ENCODE peak calls at places on chromosome 16, in five cellular contexts. P is HCT116, M is K562, D is GM12878, H is HepG2. F is an unnamed sample. For H3K36me3, the result is how much of the 10 kb centered on the place peaks cover.

GRCh38 chr16:49838639-49839461 is 17.1 kb downstream of the ZNF423 start:
- DNase-seq in M (no peak), D (no peak), H (no peak), P (no peak), F (peak)

GRCh38 chr16:15946257-15947044 is 3.0 kb upstream of the ABCC1 start:
- DNase-seq in D (no peak), H (peak), M (no peak), P (no peak), F (no peak)

GRCh38 chr16:8951447-8952280 is 12.0 kb downstream of the USP7 start:
- DNase-seq in D (no peak), H (no peak), M (no peak), P (no peak), F (no peak)

GRCh38 chr16:21302898-21303528 is 24.9 kb upstream of the CRYM start:
- DNase-seq in P (peak), H (no peak), D (peak), M (peak), F (no peak)

GRCh38 chr16:5504028-5504758 is 406.6 kb upstream of the EEF2KMT start:
- DNase-seq in D (no peak), P (no peak), M (no peak), H (no peak), F (peak)

GRCh38 chr16:71426069-71426879 is 15.6 kb downstream of the TLE7 start:
- DNase-seq in H (peak), P (peak), M (peak), D (peak), F (peak)

GRCh38 chr16:57889960-57890751 is 80.8 kb downstream of the CNGB1 start:
- DNase-seq in H (no peak), P (no peak), D (no peak), M (no peak), F (no peak)

GRCh38 chr16:82655315-82655714 is 28.5 kb downstream of the CDH13 start:
- DNase-seq in M (no peak), D (peak), H (no peak), P (no peak), F (no peak)

GRCh38 chr16:52398491-52398960 is 148.4 kb downstream of the TOX3 start:
- DNase-seq in M (no peak), H (peak), P (no peak), D (no peak), F (no peak)

GRCh38 chr16:75702247-75702646 is 986 bp upstream of the DUXB start:
- DNase-seq in M (peak), H (peak), D (no peak), P (no peak), F (no peak)

GRCh38 chr16:14249291-14250032 is 178.3 kb downstream of the MRTFB start:
- DNase-seq in P (peak), H (peak), D (peak), M (peak), F (peak)
- H3K36me3 ChIP-seq in P (under half), H (half or more), D (under half), M (half or more), F (half or more)

DNA sequence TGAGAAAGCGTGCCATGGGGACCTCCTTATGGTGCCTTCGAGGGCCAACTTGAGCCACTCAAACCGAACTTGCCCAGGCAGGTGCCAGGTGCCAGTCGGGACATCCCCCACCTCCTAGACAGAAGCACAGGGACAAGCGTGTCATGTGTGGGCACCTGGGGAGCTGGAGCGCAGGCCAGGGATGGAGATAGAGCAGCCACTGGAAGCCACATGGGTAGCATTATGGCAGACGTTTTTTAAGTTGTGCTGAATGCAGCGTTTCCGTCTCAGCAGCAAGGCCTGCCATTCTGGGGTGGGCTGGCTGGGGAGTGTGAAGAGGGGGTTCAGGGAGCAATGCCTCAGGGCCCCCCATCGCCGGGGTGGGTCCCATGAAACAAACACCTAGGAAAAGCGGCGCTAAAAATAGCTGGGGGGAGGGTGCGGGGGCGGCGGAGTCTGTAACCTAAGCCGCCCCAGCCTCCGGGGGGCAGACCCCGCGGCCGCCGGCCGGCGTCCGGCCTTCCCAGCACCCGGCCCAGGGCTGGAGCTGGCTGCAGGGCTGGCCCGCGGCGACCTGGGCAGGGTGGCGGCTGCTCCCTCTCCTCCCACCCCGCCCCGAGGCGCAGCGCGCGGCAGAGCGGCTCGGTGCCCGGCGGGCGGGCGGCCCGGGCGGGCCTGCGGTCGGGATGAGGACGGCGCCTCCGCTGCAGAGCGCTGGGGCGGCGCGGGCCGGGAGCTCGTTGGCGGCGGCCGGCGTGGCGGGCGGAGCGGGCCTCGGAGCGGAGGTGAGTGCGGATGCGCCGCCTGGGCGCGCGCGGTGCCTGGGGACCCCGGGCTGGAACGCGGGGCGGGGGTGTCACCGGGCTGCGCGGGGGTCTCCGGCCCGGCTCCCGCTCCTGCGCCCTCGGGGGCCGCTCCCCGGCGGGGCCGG is at the start of gene ZNF469:
- DNase-seq in P (no peak), M (no peak), D (no peak), H (no peak), F (peak)
- TF ChIP-seq SIN3A in P (no peak), M (no peak), D (no peak), H (no peak), F (no peak)

DNA sequence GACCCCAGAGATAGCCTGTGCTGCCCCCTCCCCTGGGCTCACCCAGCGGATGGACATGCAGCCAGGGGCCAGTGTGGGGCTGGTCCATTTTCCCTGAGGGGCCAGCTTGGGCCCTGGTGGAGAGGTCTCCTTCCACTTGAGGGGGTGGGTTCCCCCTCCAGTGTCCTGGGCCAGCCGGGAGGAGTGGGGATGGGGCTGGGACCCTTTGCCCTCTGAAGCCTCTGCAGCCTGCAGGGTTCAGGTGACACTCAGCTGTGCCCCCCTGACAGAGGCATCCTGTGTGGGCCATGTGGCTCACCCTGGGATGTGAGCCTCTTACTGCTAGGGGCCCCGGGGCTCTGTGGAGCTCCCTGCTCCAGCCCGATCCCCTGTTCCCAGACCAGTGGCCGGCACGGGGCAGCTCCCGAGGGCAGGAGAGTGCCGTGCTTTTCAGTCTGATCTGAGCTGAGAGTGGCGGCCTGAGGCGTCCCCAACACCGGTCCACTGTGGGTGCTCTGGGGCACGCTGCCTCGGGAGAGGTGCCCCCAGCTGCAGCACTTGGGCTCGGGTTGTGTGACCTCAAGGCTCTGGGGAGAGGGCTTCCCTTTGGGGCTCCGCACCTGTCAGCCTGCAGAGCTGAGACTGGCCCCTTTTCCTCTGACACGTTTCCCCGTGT is 427 bp upstream of the GNG13 start:
- DNase-seq in D (no peak), P (no peak), H (no peak), M (no peak), F (peak)
- TF ChIP-seq ZBTB33 in D (no peak), P (no peak), H (no peak), M (no peak), F (no peak)

DNA sequence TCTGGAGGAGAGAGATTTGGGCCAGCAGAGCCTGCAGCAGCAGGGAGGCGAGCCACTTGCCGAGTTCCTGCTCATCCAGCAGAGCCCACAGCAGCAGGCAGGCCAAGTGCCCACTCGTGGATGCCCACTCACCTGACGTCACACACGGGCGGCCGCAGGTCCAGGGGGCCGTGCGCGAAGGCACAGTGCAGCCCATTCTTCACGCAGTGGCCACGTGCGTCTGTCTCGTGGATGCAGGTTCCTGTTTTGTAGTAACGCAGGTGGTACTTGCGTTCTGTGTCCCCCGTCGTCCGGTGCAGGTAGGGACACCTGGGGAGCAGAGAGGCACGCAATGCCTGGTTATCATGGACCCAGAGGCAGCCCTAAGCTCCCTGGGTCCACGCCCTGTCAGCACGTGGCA is 11.5 kb downstream of the UNKL start:
- DNase-seq in M (no peak), H (no peak), D (no peak), P (no peak), F (no peak)
- H3K36me3 ChIP-seq in M (under half), H (under half), D (under half), P (under half), F (under half)

GRCh38 chr16:81523387-81524115 is 78.9 kb downstream of the CMIP start:
- DNase-seq in D (no peak), H (no peak), P (peak), M (no peak), F (no peak)
- TF ChIP-seq SIN3A in D (no peak), H (no peak), P (no peak), M (no peak), F (no peak)

GRCh38 chr16:11796227-11797165 is 562 bp downstream of the ZC3H7A start:
- DNase-seq in D (no peak), M (peak), P (no peak), H (peak), F (peak)
- TF ChIP-seq ZBTB33 in D (no peak), M (no peak), P (no peak), H (no peak), F (no peak)

DNA sequence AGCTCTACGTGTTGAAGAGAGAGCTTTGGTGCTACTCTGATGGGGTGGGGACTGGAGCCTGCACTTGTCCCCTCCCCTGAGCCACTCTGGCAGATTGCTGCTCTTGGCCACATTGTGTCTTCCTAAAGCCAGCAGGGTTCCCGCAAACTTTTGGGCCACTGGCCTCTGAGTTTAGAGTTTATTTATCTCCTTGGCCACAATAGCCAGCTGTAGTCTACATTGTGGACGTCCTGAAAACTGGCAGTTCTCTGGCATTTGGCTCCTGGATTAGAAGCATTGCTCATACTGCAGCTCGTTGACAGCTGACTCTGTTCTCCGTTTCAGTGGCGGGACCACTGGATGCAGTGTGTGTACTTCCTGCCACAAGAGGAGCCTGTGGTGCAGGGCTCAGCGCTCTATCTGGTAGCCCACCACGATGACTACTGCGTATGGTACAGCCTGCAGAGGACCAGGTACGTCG is 34.6 kb downstream of the PRMT7 start:
- DNase-seq in M (no peak), P (no peak), H (no peak), D (no peak), F (no peak)
- H3K36me3 ChIP-seq in M (half or more), P (under half), H (half or more), D (under half), F (half or more)

DNA sequence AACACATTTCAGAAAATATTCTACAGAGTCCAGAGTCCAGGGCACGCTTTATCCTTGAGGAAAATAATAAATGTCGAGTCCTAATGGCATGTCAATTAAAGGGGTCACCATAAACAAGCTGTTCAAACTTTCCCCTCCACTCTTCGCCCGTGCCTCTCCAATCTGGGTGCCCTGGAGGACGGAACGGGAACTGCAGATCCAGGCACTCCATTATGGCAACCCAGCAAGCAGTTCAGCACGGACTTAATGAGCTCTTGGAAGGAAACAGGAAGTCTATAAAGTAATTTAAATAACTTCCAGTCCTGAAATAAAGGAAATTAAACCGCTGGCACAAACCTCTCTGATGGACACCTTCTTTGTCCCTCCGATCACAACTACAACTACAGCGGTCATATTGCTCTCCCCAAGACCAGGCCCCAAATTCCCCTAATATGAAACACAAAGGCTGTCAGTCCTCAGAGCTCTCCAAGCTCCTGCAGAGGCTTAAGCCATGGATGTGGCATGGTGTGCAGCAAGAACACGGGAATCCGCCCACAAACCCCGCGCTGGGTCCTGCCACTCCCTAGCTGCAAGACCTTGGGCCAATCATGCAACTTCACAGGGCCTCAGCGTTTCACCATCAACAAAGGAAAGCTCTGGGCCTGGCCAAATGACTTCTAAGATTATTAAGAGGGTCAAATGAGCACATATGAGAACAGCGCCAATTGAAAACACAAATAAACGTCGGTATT is 52.6 kb downstream of the ZFHX3 start:
- DNase-seq in H (no peak), M (peak), P (no peak), D (no peak), F (peak)
- TF ChIP-seq SIN3A in H (no peak), M (no peak), P (no peak), D (no peak), F (no peak)

DNA sequence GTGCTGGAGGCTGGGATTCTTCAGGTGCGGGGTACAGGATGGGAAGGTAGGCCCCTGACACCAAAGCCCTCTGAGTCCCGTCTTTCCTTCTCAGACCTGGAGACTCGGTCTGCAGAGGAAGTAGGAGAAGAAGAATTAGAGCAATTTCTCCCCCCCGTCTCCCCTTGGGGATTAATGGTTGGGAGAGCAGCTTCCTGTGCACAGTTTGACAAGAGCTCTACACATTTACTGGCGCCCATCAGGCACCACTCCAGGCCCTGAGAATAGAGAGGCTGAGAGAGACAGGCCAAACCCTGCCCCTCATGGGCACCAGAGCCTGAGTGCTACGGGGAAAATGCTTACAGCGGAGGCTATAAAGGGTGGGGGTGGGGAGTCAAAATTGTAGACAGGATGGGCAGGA is 3.5 kb upstream of the C16orf74 start:
- DNase-seq in M (no peak), H (no peak), P (no peak), D (no peak), F (no peak)
- TF ChIP-seq ZBTB33 in M (no peak), H (no peak), P (no peak), D (no peak), F (no peak)

F was measured in SK-N-SH.